ENCODE peak calls at places on chromosome 12, in nine cellular contexts. G is myocyte; Q is AG09319; R is right lobe of liver; F is NCI-H774; H is stimulated activated naive B cell treated with anti-CD40 and anti-IgM and Interleukin-4, amounts not matched to agents 10 μg/mL and 1 μg/mL and 100 μg/mL, for 72 hours; C is iris pigment epithelial cell; O is stimulated activated CD4-positive, alpha-beta T cell treated with anti-CD3 and anti-CD28 coated beads, Interleukin-2, amount 100 ng/mL, for 24 hours; K is stimulated activated CD8-positive, alpha-beta memory T cell treated with anti-CD3 and anti-CD28 coated beads, Interleukin-12 subunit alpha, Interleukin-12 subunit beta, amount 100 ng/mL, for 4 hours. N is an unnamed sample.
A peak's percentile ranks its signal among the peaks of the same experiment; 100 is the strongest.

GRCh38 chr12:25364529-25365339 is 114.0 kb upstream of the KRAS start:
- DNase-seq in Q (no peak), H (no peak), C (no peak), R (no peak), O (peak; percentile 65), F (no peak), K (no peak), G (no peak), N (no peak)

GRCh38 chr12:106107566-106107965 is 31.2 kb downstream of the NUAK1 start:
- DNase-seq in R (no peak), G (no peak), O (no peak), H (no peak), K (no peak), F (no peak), Q (no peak), C (peak; percentile 85), N (no peak)

GRCh38 chr12:124545508-124546418 is 21.6 kb downstream of the NCOR2 start:
- DNase-seq in Q (no peak), C (peak; percentile 91), H (peak; percentile 62), K (no peak), O (peak; percentile 49), R (no peak), F (no peak), G (no peak), N (no peak)

GRCh38 chr12:91182664-91183455 is at the start of gene DCN:
- DNase-seq in H (no peak), F (no peak), Q (no peak), R (no peak), G (peak; percentile 30), O (no peak), C (peak; percentile 49), K (no peak), N (no peak)

GRCh38 chr12:4958697-4959375 is 49.1 kb downstream of the KCNA1 start:
- DNase-seq in K (no peak), O (no peak), H (no peak), G (no peak), C (peak; percentile 3), R (no peak), F (no peak), Q (no peak), N (no peak)

GRCh38 chr12:54680374-54680773 is 32.2 kb upstream of the DCD start:
- DNase-seq in O (peak; percentile 25), K (no peak), F (no peak), R (no peak), G (peak; percentile 5), Q (no peak), C (peak; percentile 36), H (no peak), N (no peak)

GRCh38 chr12:118361889-118362288 is 10.8 kb downstream of the TAOK3 start:
- DNase-seq in O (no peak), G (no peak), F (no peak), R (no peak), C (peak; percentile 27), Q (no peak), H (no peak), K (no peak), N (no peak)

GRCh38 chr12:56634242-56634836 is 4.2 kb upstream of the BAZ2A start:
- DNase-seq in G (no peak), O (peak; percentile 42), H (no peak), R (peak; percentile 67), Q (no peak), K (no peak), F (peak; percentile 67), C (peak; percentile 21), N (no peak)

GRCh38 chr12:93442411-93443340 is 929 bp upstream of the UBE2N start:
- DNase-seq in F (no peak), O (no peak), R (no peak), H (no peak), Q (no peak), C (no peak), G (no peak), K (no peak), N (no peak)

GRCh38 chr12:90099288-90099687 is 390.6 kb upstream of the ATP2B1 start:
- DNase-seq in C (peak; percentile 36), F (no peak), H (no peak), O (no peak), Q (no peak), G (no peak), R (no peak), K (no peak), N (no peak)

GRCh38 chr12:76037130-76038105 is 5.8 kb upstream of the PHLDA1 start:
- DNase-seq in F (peak; percentile 76), H (peak; percentile 15), K (no peak), R (no peak), C (peak; percentile 85), O (no peak), Q (peak; percentile 65), G (peak; percentile 79), N (no peak)

GRCh38 chr12:106227641-106228319 is 20.0 kb downstream of the CKAP4 start:
- DNase-seq in R (peak; percentile 68), F (no peak), Q (no peak), K (peak; percentile 47), G (no peak), C (peak; percentile 65), O (peak; percentile 45), H (no peak), N (peak; percentile 31)

N was measured in heart left ventricle.